ENCODE peak calls at places on chromosomes 7 and 10, in four cellular contexts. One of them, this sample, is unnamed.

GRCh38 chr7:157784114-157784835 is 447.5 kb downstream of the DNAJB6 start:
- DNase-seq in A549: no peak
- DNase-seq in AG09309: no peak
- DNase-seq in uterus: no peak
- DNase-seq in this sample: no peak

GRCh38 chr7:1817061-1817712 is 147.1 kb downstream of the ELFN1 start:
- DNase-seq in A549: no peak
- DNase-seq in AG09309: no peak
- DNase-seq in uterus: no peak
- DNase-seq in this sample: no peak

GRCh38 chr7:4675771-4676373 is 6.2 kb upstream of the FOXK1 start:
- DNase-seq in A549: no peak
- DNase-seq in AG09309: no peak
- DNase-seq in uterus: no peak
- DNase-seq in this sample: no peak

GRCh38 chr10:91010952-91011351 is 90.1 kb upstream of the ANKRD1 start:
- DNase-seq in A549: no peak
- DNase-seq in AG09309: no peak
- DNase-seq in uterus: no peak
- DNase-seq in this sample: no peak

GRCh38 chr10:1132584-1132983 is 76.4 kb downstream of the WDR37 start:
- DNase-seq in A549: no peak
- DNase-seq in AG09309: no peak
- DNase-seq in uterus: no peak
- DNase-seq in this sample: no peak

GRCh38 chr10:49050338-49050737 is 65.0 kb downstream of the VSTM4 start:
- DNase-seq in A549: no peak
- DNase-seq in AG09309: peak
- DNase-seq in uterus: no peak
- DNase-seq in this sample: no peak

GRCh38 chr7:29285451-29285807 is 90.9 kb downstream of the CHN2 start:
- DNase-seq in A549: peak
- DNase-seq in AG09309: peak
- DNase-seq in uterus: no peak
- DNase-seq in this sample: no peak

GRCh38 chr10:78210548-78210947 is 176.9 kb downstream of the RPS24 start:
- DNase-seq in A549: no peak
- DNase-seq in AG09309: no peak
- DNase-seq in uterus: no peak
- DNase-seq in this sample: no peak

GRCh38 chr7:130266258-130266960 is at the start of gene CPA2:
- DNase-seq in A549: no peak
- DNase-seq in AG09309: no peak
- DNase-seq in uterus: no peak
- DNase-seq in this sample: no peak

GRCh38 chr10:50464004-50464409 is 159.7 kb downstream of the SGMS1 start:
- DNase-seq in A549: no peak
- DNase-seq in AG09309: no peak
- DNase-seq in uterus: no peak
- DNase-seq in this sample: no peak

GRCh38 chr7:107778283-107778682 is 24.7 kb downstream of the SLC26A3 start:
- DNase-seq in A549: no peak
- DNase-seq in AG09309: no peak
- DNase-seq in uterus: no peak
- DNase-seq in this sample: no peak

GRCh38 chr10:124181656-124182055 is 88.3 kb upstream of the CHST15 start:
- DNase-seq in A549: no peak
- DNase-seq in AG09309: no peak
- DNase-seq in uterus: no peak
- DNase-seq in this sample: no peak

GRCh38 chr7:80088705-80089104 is 45.9 kb upstream of the GNAI1 start:
- DNase-seq in A549: no peak
- DNase-seq in AG09309: no peak
- DNase-seq in uterus: no peak
- DNase-seq in this sample: no peak

GRCh38 chr7:101942603-101943210 is 125.3 kb downstream of the CUX1 start:
- DNase-seq in A549: no peak
- DNase-seq in AG09309: no peak
- DNase-seq in uterus: no peak
- DNase-seq in this sample: no peak

GRCh38 chr10:13219685-13220670 is 14.2 kb downstream of the UCMA start:
- DNase-seq in A549: peak
- DNase-seq in AG09309: no peak
- DNase-seq in uterus: no peak
- DNase-seq in this sample: no peak

GRCh38 chr7:22589641-22590141 is 89.7 kb upstream of the STEAP1B start:
- DNase-seq in A549: no peak
- DNase-seq in AG09309: no peak
- DNase-seq in uterus: peak
- DNase-seq in this sample: no peak

GRCh38 chr7:66163186-66163610 is 41.9 kb upstream of the TPST1 start:
- DNase-seq in A549: no peak
- DNase-seq in AG09309: no peak
- DNase-seq in uterus: no peak
- DNase-seq in this sample: no peak

GRCh38 chr10:97362310-97363033 is 27.9 kb upstream of the FRAT2 start:
- DNase-seq in A549: no peak
- DNase-seq in AG09309: no peak
- DNase-seq in uterus: no peak
- DNase-seq in this sample: no peak

GRCh38 chr7:118867860-118868259 is 643.4 kb downstream of the ANKRD7 start:
- DNase-seq in A549: no peak
- DNase-seq in AG09309: no peak
- DNase-seq in uterus: no peak
- DNase-seq in this sample: no peak

GRCh38 chr7:110205899-110206298 is 885.0 kb upstream of the LRRN3 start:
- DNase-seq in A549: no peak
- DNase-seq in AG09309: no peak
- DNase-seq in uterus: no peak
- DNase-seq in this sample: no peak

GRCh38 chr10:110416776-110417732 is 80.7 kb upstream of the DUSP5 start:
- DNase-seq in A549: peak
- DNase-seq in AG09309: no peak
- DNase-seq in uterus: no peak
- DNase-seq in this sample: no peak

GRCh38 chr10:102004376-102004775 is 51.6 kb downstream of the ARMH3 start:
- DNase-seq in A549: no peak
- DNase-seq in AG09309: peak
- DNase-seq in uterus: no peak
- DNase-seq in this sample: no peak

GRCh38 chr7:128904381-128905197 is 5.9 kb downstream of the KCP start:
- DNase-seq in A549: peak
- DNase-seq in AG09309: no peak
- DNase-seq in uterus: no peak
- DNase-seq in this sample: no peak

GRCh38 chr10:80582561-80582960 is 44.9 kb downstream of the SH2D4B start:
- DNase-seq in A549: no peak
- DNase-seq in AG09309: no peak
- DNase-seq in uterus: no peak
- DNase-seq in this sample: no peak

GRCh38 chr10:129105266-129105665 is 361.8 kb upstream of the MGMT start:
- DNase-seq in A549: no peak
- DNase-seq in AG09309: no peak
- DNase-seq in uterus: no peak
- DNase-seq in this sample: no peak

GRCh38 chr10:20963056-20963455 is 65.9 kb upstream of the NEBL start:
- DNase-seq in A549: no peak
- DNase-seq in AG09309: no peak
- DNase-seq in uterus: no peak
- DNase-seq in this sample: no peak

GRCh38 chr7:37927739-37928444 is 7.5 kb downstream of the EPDR1 start:
- DNase-seq in A549: no peak
- DNase-seq in AG09309: no peak
- DNase-seq in uterus: no peak
- DNase-seq in this sample: no peak

GRCh38 chr7:142513221-142513955 is 235.9 kb upstream of the PRSS1 start:
- DNase-seq in A549: no peak
- DNase-seq in AG09309: no peak
- DNase-seq in uterus: no peak
- DNase-seq in this sample: no peak

GRCh38 chr10:7134448-7134847 is 276.4 kb downstream of the SFMBT2 start:
- DNase-seq in A549: no peak
- DNase-seq in AG09309: no peak
- DNase-seq in uterus: no peak
- DNase-seq in this sample: no peak

GRCh38 chr7:43296306-43296705 is 183.9 kb downstream of the HECW1 start:
- DNase-seq in A549: peak
- DNase-seq in AG09309: no peak
- DNase-seq in uterus: peak
- DNase-seq in this sample: peak

GRCh38 chr10:12333382-12334185 is 15.8 kb upstream of the CAMK1D start:
- DNase-seq in A549: peak
- DNase-seq in AG09309: peak
- DNase-seq in uterus: peak
- DNase-seq in this sample: no peak

GRCh38 chr7:151472644-151473380 is 32.9 kb upstream of the CRYGN start:
- DNase-seq in A549: no peak
- DNase-seq in AG09309: no peak
- DNase-seq in uterus: no peak
- DNase-seq in this sample: no peak

GRCh38 chr7:48101880-48102448 is 12.9 kb downstream of the UPP1 start:
- DNase-seq in A549: no peak
- DNase-seq in AG09309: no peak
- DNase-seq in uterus: no peak
- DNase-seq in this sample: no peak

DNA sequence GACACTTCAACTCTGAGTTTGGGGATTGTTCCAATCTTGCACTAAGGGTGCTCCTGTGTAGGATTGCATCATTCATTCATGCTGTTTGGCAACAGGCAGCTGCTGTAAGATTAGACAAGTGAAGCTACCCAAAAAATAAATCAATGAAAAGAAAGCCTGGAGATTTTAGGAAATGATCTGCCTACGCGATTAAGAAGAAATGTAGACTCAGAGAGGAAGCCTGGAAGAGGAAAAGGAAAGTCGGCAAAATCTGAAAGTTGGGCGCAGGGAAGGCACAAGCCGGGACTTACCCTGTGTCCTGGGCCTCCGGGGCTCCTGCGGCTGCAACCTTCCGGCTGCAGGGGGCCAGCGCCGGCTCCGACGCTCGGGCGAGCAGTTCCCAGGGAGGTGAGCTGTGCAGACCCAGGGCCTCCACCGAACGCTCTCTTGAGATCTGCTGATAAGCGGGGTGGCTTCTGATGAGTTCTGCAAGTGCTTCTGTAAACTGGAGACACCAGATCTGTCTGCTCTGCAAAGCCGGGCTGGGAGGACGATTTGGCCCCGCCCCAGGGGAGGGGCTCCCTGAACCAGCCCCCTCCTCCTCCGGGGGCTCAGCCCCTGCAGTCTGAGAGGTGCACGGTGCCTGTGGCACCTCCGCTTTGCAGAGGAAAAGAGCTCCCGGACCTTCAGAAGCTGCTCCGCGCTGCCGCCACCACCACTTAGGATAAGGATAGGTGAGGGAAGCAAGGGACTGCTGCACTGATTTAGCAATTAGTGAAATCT is 17.4 kb downstream of the PSPH start:
- DNase-seq in A549: peak
- DNase-seq in AG09309: peak
- DNase-seq in uterus: peak
- DNase-seq in this sample: peak
- TF ChIP-seq CTCF in A549: peak
- TF ChIP-seq CTCF in AG09309: peak
- TF ChIP-seq CTCF in uterus: no peak
- TF ChIP-seq CTCF in this sample: peak

GRCh38 chr7:12686894-12687212 is 580 bp upstream of the ARL4A start:
- DNase-seq in A549: no peak
- DNase-seq in AG09309: no peak
- DNase-seq in uterus: no peak
- DNase-seq in this sample: no peak
- TF ChIP-seq CTCF in A549: no peak
- TF ChIP-seq CTCF in AG09309: no peak
- TF ChIP-seq CTCF in uterus: no peak
- TF ChIP-seq CTCF in this sample: no peak

GRCh38 chr10:59234814-59235429 is 58.5 kb downstream of the PHYHIPL start:
- DNase-seq in A549: no peak
- DNase-seq in AG09309: peak
- DNase-seq in uterus: no peak
- DNase-seq in this sample: peak
- TF ChIP-seq CTCF in A549: peak
- TF ChIP-seq CTCF in AG09309: peak
- TF ChIP-seq CTCF in uterus: peak
- TF ChIP-seq CTCF in this sample: peak

DNA sequence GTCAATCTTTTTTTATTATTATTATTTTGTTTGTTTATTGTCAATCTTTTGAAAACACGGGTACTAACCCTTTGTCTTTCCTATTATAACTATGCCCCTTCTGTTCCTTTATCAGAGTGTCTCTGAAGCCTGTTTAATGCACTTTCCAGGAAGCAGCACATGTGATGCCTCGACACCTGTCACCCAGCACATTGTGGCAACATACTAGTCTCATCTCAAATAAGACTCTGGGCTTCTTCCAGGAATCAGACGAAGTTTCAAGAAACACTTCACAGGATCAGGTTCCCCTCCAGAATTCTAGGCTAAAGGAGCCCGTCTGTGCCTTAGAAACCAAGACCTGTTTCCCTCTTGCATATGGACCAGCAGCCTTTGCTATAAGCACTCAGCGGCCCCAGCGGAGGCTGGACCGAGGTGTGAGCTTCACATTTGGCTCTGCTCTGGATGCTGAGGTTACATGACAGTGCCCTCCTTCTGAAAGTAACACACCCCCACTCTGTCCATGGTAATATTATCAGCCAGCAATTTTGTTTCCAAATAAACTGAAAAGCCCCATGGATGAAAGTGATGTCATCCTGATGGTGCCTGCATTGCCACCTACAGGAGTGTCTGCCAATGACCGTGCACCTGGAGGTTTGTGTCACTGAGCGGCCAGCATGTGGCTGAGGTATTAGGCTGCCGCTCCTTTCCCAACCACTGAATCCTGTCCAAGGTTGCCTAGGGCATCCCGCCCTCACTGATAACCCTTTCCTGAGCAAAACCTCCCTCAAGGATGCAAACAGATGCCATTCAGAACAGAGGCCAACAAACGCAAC is 38.1 kb downstream of the MKI67 start:
- DNase-seq in A549: peak
- DNase-seq in AG09309: no peak
- DNase-seq in uterus: no peak
- DNase-seq in this sample: no peak
- TF ChIP-seq CTCF in A549: peak
- TF ChIP-seq CTCF in AG09309: no peak
- TF ChIP-seq CTCF in uterus: no peak
- TF ChIP-seq CTCF in this sample: peak

GRCh38 chr10:51956822-51957221 is 257.4 kb upstream of the CSTF2T start:
- DNase-seq in A549: no peak
- DNase-seq in AG09309: no peak
- DNase-seq in uterus: no peak
- DNase-seq in this sample: no peak
- TF ChIP-seq CTCF in A549: no peak
- TF ChIP-seq CTCF in AG09309: no peak
- TF ChIP-seq CTCF in uterus: no peak
- TF ChIP-seq CTCF in this sample: no peak

This sample was measured in nephron progenitor cell.